ENCODE peak calls at places on chromosomes 1 and 21, in four cellular contexts. A, Y, Z and Q are unnamed samples. For H3K27me3 and H3K9me3, the result is how much of the 10 kb centered on the place peaks cover.

GRCh38 chr1:25700626-25701025 is 84.0 kb downstream of the MAN1C1 start:
- DNase-seq in A (peak), Y (no peak), Z (no peak), Q (no peak)

GRCh38 chr1:184069675-184070074 is 18.1 kb downstream of the TSEN15 start:
- DNase-seq in A (no peak), Y (no peak), Z (peak), Q (no peak)

GRCh38 chr1:175445661-175446060 is 253.1 kb upstream of the KIAA0040 start:
- DNase-seq in A (no peak), Y (no peak), Z (no peak), Q (no peak)

GRCh38 chr1:100452641-100453040 is 85.3 kb upstream of the GPR88 start:
- DNase-seq in A (no peak), Y (no peak), Z (peak), Q (no peak)

GRCh38 chr1:73801912-73802429 is 396.0 kb downstream of the LRRIQ3 start:
- DNase-seq in A (no peak), Y (no peak), Z (peak), Q (no peak)

GRCh38 chr1:207866471-207867135 is 44.3 kb downstream of the CD34 start:
- DNase-seq in A (peak), Y (peak), Z (no peak), Q (no peak)

GRCh38 chr1:58305622-58306021 is 240.9 kb downstream of the OMA1 start:
- DNase-seq in A (no peak), Y (no peak), Z (no peak), Q (no peak)

GRCh38 chr1:53362270-53362669 is 34.4 kb upstream of the LRP8 start:
- DNase-seq in A (peak), Y (no peak), Z (no peak), Q (peak)

GRCh38 chr1:25683731-25684130 is 67.1 kb downstream of the MAN1C1 start:
- DNase-seq in A (no peak), Y (no peak), Z (peak), Q (no peak)

GRCh38 chr1:20494609-20495311 is 8.8 kb upstream of the CAMK2N1 start:
- DNase-seq in A (no peak), Y (no peak), Z (peak), Q (no peak)

GRCh38 chr1:32337855-32338636 is 2.0 kb upstream of the MARCKSL1 start:
- DNase-seq in A (peak), Y (no peak), Z (peak), Q (no peak)

GRCh38 chr1:44408181-44409018 is 3.3 kb downstream of the RNF220 start:
- DNase-seq in A (no peak), Y (no peak), Z (peak), Q (no peak)

GRCh38 chr1:12191242-12192032 is 24.6 kb downstream of the TNFRSF1B start:
- DNase-seq in A (no peak), Y (no peak), Z (no peak), Q (no peak)

GRCh38 chr1:3895951-3896325 is 4.1 kb downstream of the C1orf174 start:
- DNase-seq in A (no peak), Y (no peak), Z (no peak), Q (no peak)

GRCh38 chr1:2018217-2019161 is 656 bp upstream of the GABRD start:
- DNase-seq in A (no peak), Y (no peak), Z (no peak), Q (no peak)

GRCh38 chr1:212819704-212820103 is 27.7 kb downstream of the SPATA45 start:
- DNase-seq in A (no peak), Y (no peak), Z (no peak), Q (no peak)

GRCh38 chr1:247824023-247824422 is at the start of gene OR14A16:
- DNase-seq in A (no peak), Y (no peak), Z (no peak), Q (peak)

GRCh38 chr1:152654110-152654509 is 9.1 kb upstream of the LCE2D start:
- DNase-seq in A (no peak), Y (peak), Z (peak), Q (peak)

GRCh38 chr1:245306020-245306419 is 151.2 kb downstream of the KIF26B start:
- DNase-seq in A (no peak), Y (no peak), Z (no peak), Q (no peak)
- H3K27me3 ChIP-seq in A (under half), Y (under half), Z (under half), Q (under half)

DNA sequence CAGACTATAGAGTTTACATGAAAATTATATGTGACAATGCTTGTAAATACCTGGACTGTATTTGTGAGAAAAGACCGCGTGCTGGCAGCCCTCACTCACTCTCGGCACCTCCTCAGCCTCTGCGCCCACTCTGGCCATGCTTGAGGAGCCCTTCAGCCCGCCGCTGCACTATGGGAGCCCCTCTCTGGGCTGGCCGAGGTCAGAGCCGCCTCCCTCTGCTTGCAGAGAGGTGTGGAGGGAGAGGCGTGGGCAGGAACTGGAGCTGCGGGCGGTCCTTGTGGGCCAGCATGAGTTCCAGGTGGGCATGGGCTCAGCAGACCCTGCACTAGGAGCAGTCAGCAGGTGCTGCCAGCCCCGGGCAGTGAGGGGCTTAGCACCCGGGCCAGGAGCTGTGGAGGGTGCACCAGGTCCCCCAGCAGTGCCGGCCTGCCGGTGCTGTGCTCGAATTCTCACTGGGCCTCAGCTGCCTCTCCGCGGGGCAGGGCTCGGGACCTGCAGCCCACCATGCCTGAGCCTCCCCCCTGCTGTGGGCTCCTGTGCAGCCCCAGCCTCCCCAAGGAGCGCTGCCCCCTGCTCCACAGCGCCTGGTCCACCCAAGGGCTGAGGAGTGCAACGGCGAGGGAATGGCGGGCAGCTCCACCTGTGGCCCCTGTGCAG is 482.5 kb downstream of the AGBL4 start:
- DNase-seq in A (no peak), Y (no peak), Z (no peak), Q (no peak)
- H3K9me3 ChIP-seq in A (under half), Y (under half), Z (under half), Q (under half)

GRCh38 chr1:33368431-33368830 is 47.5 kb upstream of the A3GALT2 start:
- DNase-seq in A (no peak), Y (no peak), Z (no peak), Q (no peak)
- H3K27me3 ChIP-seq in A (under half), Y (under half), Z (under half), Q (under half)

GRCh38 chr21:9759972-9760371 is 761.4 kb upstream of the TPTE start:
- DNase-seq in A (no peak), Y (no peak), Z (no peak), Q (no peak)
- H3K9me3 ChIP-seq in A (half or more), Y (under half), Z (under half), Q (under half)